ENCODE peak calls at places on chromosomes 11 and 22, in four cellular contexts. Q is C1 segment of cervical spinal cord; S is T-helper 9 cell; A is stimulated activated CD4-positive, alpha-beta T cell treated with anti-CD3 and anti-CD28 coated beads, Interleukin-4, amount 100 ng/mL, for 1 hour. N is an unnamed sample.

GRCh38 chr22:16960220-16960883 is 47.7 kb downstream of the GAB4 start:
- DNase-seq in Q (no peak), S (no peak), A (no peak), N (no peak)

GRCh38 chr11:27460158-27460565 is 12.4 kb downstream of the LGR4 start:
- DNase-seq in Q (no peak), A (no peak), S (no peak), N (no peak)

GRCh38 chr11:35167451-35167954 is 28.5 kb downstream of the CD44 start:
- DNase-seq in A (no peak), Q (no peak), S (no peak), N (peak)

GRCh38 chr11:134719397-134719796 is 307.4 kb upstream of the B3GAT1 start:
- DNase-seq in S (no peak), Q (no peak), A (no peak), N (no peak)

GRCh38 chr11:41175304-41175972 is 284.0 kb downstream of the LRRC4C start:
- DNase-seq in Q (no peak), S (no peak), A (no peak), N (no peak)

GRCh38 chr11:15780354-15780753 is 576.0 kb downstream of the SOX6 start:
- DNase-seq in A (no peak), S (no peak), Q (no peak), N (no peak)

GRCh38 chr22:30453731-30454510 is 17.9 kb downstream of the SEC14L3 start:
- DNase-seq in Q (no peak), S (no peak), A (no peak), N (peak)

GRCh38 chr11:99952816-99953215 is 734.3 kb upstream of the ARHGAP42 start:
- DNase-seq in S (no peak), A (no peak), Q (no peak), N (no peak)

GRCh38 chr11:111469200-111469599 is 43.0 kb downstream of the BTG4 start:
- DNase-seq in Q (no peak), A (no peak), S (no peak), N (peak)

GRCh38 chr11:72932132-72932570 is 117.9 kb downstream of the ATG16L2 start:
- DNase-seq in A (no peak), Q (no peak), S (no peak), N (peak)

GRCh38 chr22:48396785-48397530 is 1430.7 kb downstream of the BRD1 start:
- DNase-seq in A (no peak), Q (no peak), S (no peak), N (no peak)

GRCh38 chr11:1138053-1138452 is 19.7 kb upstream of the MUC5AC start:
- DNase-seq in Q (no peak), A (no peak), S (no peak), N (peak)

GRCh38 chr11:80362578-80362977 is 921.7 kb upstream of the TENM4 start:
- DNase-seq in A (no peak), Q (no peak), S (no peak), N (no peak)

GRCh38 chr22:26579331-26579886 is 10.5 kb downstream of the TPST2 start:
- DNase-seq in S (peak), Q (peak), A (peak), N (no peak)

GRCh38 chr11:132780051-132780450 is 752.2 kb downstream of the OPCML start:
- DNase-seq in Q (no peak), S (no peak), A (no peak), N (no peak)

GRCh38 chr11:67996622-67997459 is 7.1 kb downstream of the UNC93B1 start:
- DNase-seq in A (peak), Q (no peak), S (no peak), N (peak)

GRCh38 chr22:46394622-46395021 is 59.1 kb downstream of the TRMU start:
- DNase-seq in A (no peak), S (no peak), Q (no peak), N (no peak)

GRCh38 chr11:45169310-45170072 is 23.1 kb downstream of the PRDM11 start:
- DNase-seq in S (no peak), A (no peak), Q (no peak), N (no peak)

GRCh38 chr22:30503551-30503950 is 1.9 kb downstream of the SEC14L4 start:
- DNase-seq in S (no peak), Q (no peak), A (no peak), N (no peak)

GRCh38 chr11:104275992-104276391 is 112.0 kb upstream of the PDGFD start:
- DNase-seq in Q (no peak), A (no peak), S (no peak), N (no peak)

GRCh38 chr22:23749747-23750373 is 1.1 kb downstream of the ZNF70 start:
- DNase-seq in S (no peak), A (no peak), Q (no peak), N (no peak)

GRCh38 chr11:15276616-15277015 is 161.9 kb downstream of the INSC start:
- DNase-seq in A (no peak), S (no peak), Q (no peak), N (peak)

GRCh38 chr11:62883677-62884076 is 3.0 kb downstream of the SLC3A2 start:
- DNase-seq in Q (peak), A (no peak), S (no peak), N (peak)

GRCh38 chr11:128336203-128336602 is 251.2 kb downstream of the ETS1 start:
- DNase-seq in S (no peak), A (no peak), Q (no peak), N (peak)

GRCh38 chr11:130710442-130711101 is 205.7 kb downstream of the SNX19 start:
- DNase-seq in Q (no peak), S (no peak), A (no peak), N (no peak)

GRCh38 chr11:43145653-43146052 is 166.1 kb upstream of the API5 start:
- DNase-seq in A (no peak), Q (no peak), S (no peak), N (no peak)

GRCh38 chr11:70707821-70708220 is 309.5 kb downstream of the CTTN start:
- DNase-seq in S (no peak), Q (no peak), A (no peak), N (no peak)

GRCh38 chr22:19757140-19757984 is 3.2 kb upstream of the TBX1 start:
- DNase-seq in A (no peak), S (no peak), Q (no peak), N (no peak)

GRCh38 chr11:94771390-94771789 is 3.2 kb downstream of the AMOTL1 start:
- DNase-seq in A (no peak), Q (no peak), S (no peak), N (no peak)